ENCODE peak calls at places on chromosomes 1 and 21, in five cellular contexts. M is HepG2, D is K562, P is HCT116, H is SK-N-SH. N is an unnamed sample.
A peak's percentile ranks its signal among the peaks of the same experiment; 100 is the strongest.

GRCh38 chr1:172089768-172090510 is 248.6 kb downstream of the DNM3 start:
- DNase-seq in M (peak; percentile 1), D (no peak), P (peak; percentile 33), H (peak; percentile 42), N (peak; percentile 61)

GRCh38 chr1:192099328-192099727 is 58.9 kb upstream of the RGS18 start:
- DNase-seq in M (no peak), D (no peak), P (no peak), H (no peak), N (no peak)

GRCh38 chr21:33196956-33197374 is 32.8 kb upstream of the IFNAR2 start:
- DNase-seq in M (peak; percentile 60), D (peak; percentile 82), P (peak; percentile 68), H (peak; percentile 57), N (peak; percentile 91)

GRCh38 chr1:88457197-88457596 is 226.9 kb upstream of the PKN2 start:
- DNase-seq in M (no peak), D (no peak), P (no peak), H (no peak), N (no peak)

GRCh38 chr1:64241069-64241468 is 37.6 kb downstream of the UBE2U start:
- DNase-seq in M (no peak), D (no peak), P (no peak), H (no peak), N (no peak)

GRCh38 chr1:41534181-41535076 is 49.9 kb upstream of the EDN2 start:
- DNase-seq in M (no peak), D (no peak), P (no peak), H (no peak), N (no peak)

GRCh38 chr1:53617382-53618217 is 121.4 kb downstream of the GLIS1 start:
- DNase-seq in M (no peak), D (no peak), P (no peak), H (no peak), N (no peak)

GRCh38 chr1:30783244-30783915 is 25.8 kb upstream of the LAPTM5 start:
- DNase-seq in M (peak; percentile 41), D (peak; percentile 75), P (no peak), H (no peak), N (no peak)

GRCh38 chr1:101506541-101507164 is 269.8 kb downstream of the S1PR1 start:
- DNase-seq in M (peak; percentile 44), D (peak; percentile 63), P (peak; percentile 24), H (peak; percentile 33), N (peak; percentile 36)

GRCh38 chr1:107198581-107198980 is 57.7 kb downstream of the NTNG1 start:
- DNase-seq in M (no peak), D (no peak), P (no peak), H (no peak), N (no peak)

GRCh38 chr21:44485254-44485793 is 30.0 kb downstream of the LRRC3 start:
- DNase-seq in M (no peak), D (peak; percentile 64), P (peak; percentile 46), H (peak; percentile 83), N (no peak)
- TF ChIP-seq YY1 in M (no peak), D (no peak), P (no peak), H (no peak), N (no peak)

DNA sequence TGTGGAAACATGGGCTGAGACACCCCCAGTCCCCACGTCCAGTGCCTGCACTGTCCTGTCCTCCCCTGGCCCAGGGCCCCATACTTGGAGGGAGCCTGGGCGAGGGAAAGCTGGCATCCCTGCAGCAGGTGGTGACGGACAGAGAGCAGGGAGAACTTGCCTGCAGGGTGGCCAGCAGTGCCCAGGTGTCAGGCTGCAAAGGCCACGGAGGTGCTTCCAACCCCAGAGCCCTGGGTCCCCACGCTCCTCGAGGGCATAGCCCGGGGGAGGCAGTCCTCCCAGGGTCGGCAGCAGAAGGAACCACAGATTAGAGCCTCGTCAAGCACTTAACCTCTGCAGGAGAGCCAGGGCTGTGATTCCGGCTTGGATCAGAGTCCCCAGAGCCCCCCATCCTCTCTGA is 77.5 kb downstream of the ARHGEF16 start:
- DNase-seq in M (no peak), D (no peak), P (no peak), H (no peak), N (no peak)
- TF ChIP-seq YY1 in M (no peak), D (no peak), P (no peak), H (no peak), N (no peak)

DNA sequence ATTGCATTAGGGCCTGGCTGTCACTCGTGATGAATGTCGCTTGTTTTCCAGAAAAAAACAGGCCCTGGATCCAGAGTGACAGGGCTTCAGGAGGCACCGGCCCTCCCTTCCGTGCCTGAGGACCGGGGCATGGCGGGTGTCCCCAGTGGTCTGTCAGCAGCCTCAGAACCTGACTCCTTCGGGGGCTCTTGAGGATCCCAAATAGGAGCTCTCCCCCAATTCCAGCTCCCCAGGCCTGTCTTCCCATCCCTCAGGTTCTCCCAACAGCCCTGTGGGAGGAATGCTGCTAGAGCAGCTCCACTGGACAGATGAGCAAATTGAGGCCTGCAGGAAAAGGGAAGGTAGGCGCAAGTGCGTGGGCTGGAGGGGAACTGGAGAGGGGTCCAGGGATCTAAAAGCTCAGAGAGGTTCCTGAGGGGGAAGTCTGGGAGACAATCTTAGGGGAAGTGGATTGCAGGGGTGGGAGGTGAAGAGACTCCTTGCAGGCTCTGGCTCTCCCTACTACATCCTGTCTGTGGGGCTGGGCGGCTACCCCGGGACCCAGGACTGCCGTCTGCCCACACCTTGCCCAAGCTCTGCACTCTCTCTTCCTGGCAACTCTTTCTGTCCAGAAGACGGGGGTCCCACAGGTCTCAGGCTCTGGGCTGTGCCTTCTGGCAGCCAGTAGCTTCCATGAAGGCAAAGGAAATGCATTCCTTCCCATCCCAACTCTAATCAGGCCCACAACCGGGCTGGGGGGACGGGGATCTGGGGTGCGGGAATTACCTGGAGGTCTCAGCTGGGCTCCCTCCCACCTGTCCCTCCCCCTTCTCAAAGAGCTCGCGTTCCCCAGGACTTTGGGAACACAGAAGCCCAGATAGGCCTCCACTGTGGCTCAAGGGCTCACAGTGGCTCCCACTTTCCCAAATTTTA is 105.7 kb upstream of the CASZ1 start:
- DNase-seq in M (no peak), D (no peak), P (no peak), H (no peak), N (no peak)
- TF ChIP-seq YY1 in M (no peak), D (no peak), P (no peak), H (no peak), N (no peak)

DNA sequence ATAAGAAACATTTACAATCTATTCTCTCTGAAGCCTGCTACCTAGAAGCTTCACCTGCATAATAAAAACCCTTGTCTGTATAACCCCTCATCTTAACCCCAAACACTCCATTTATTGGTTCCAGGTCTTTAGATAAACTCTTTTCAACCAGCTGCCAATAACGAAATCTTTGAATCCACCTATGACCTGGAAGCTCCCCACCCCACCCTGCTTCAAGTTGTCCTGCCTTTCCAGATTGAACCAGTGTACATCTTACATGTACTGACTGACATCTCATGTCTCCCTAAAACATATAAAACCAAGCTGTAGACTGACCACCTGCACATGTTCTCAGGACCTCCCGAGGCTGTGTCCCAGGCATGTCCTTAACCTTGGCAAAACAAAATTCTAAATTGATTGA is 50.7 kb upstream of the VWA5B1 start:
- DNase-seq in M (no peak), D (no peak), P (no peak), H (no peak), N (no peak)
- TF ChIP-seq YY1 in M (no peak), D (no peak), P (no peak), H (no peak), N (no peak)